ENCODE peak calls at places on chromosomes 11 and 22, in ten cellular contexts. V, R, I, S, F, A, U, Q, K and D are unnamed samples. For H3K27me3, the result is how much of the 10 kb centered on the place peaks cover.

GRCh38 chr11:24687748-24688147 is 190.9 kb downstream of the LUZP2 start:
- DNase-seq in V (no peak), R (no peak), I (no peak), S (no peak), F (no peak), A (no peak), U (no peak), Q (no peak), K (no peak), D (no peak)

GRCh38 chr22:45319319-45319675 is 9.6 kb downstream of the FAM118A start:
- DNase-seq in V (no peak), R (no peak), I (no peak), S (peak), F (peak), A (no peak), U (peak), Q (peak), K (no peak), D (no peak)

GRCh38 chr22:49976439-49977175 is 16.0 kb downstream of the PIM3 start:
- DNase-seq in V (no peak), R (peak), I (no peak), S (no peak), F (no peak), A (no peak), U (no peak), Q (no peak), K (peak), D (no peak)

GRCh38 chr11:19552684-19553083 is 160.0 kb upstream of the NAV2 start:
- DNase-seq in V (no peak), R (no peak), I (no peak), S (no peak), F (no peak), A (no peak), U (no peak), Q (no peak), K (no peak), D (no peak)

GRCh38 chr11:117426297-117426685 is 98.6 kb downstream of the CEP164 start:
- DNase-seq in V (peak), R (peak), I (no peak), S (peak), F (peak), A (peak), U (peak), Q (peak), K (peak), D (no peak)

GRCh38 chr11:109939176-109939810 is 153.9 kb upstream of the ZC3H12C start:
- DNase-seq in V (peak), R (no peak), I (peak), S (peak), F (no peak), A (peak), U (peak), Q (peak), K (no peak), D (peak)

GRCh38 chr11:420054-420910 is 5.5 kb upstream of the SIGIRR start:
- DNase-seq in V (no peak), R (no peak), I (no peak), S (peak), F (peak), A (no peak), U (no peak), Q (no peak), K (no peak), D (no peak)

GRCh38 chr11:72719551-72719950 is 32.7 kb downstream of the ARAP1 start:
- DNase-seq in V (no peak), R (no peak), I (no peak), S (no peak), F (peak), A (no peak), U (no peak), Q (no peak), K (no peak), D (no peak)

GRCh38 chr11:121936375-121936774 is 179.6 kb downstream of the BLID start:
- DNase-seq in V (no peak), R (no peak), I (no peak), S (no peak), F (no peak), A (no peak), U (no peak), Q (no peak), K (no peak), D (no peak)

GRCh38 chr22:20054485-20054884 is 25.6 kb upstream of the DGCR8 start:
- DNase-seq in V (no peak), R (no peak), I (no peak), S (no peak), F (no peak), A (no peak), U (no peak), Q (no peak), K (no peak), D (no peak)

GRCh38 chr22:48402591-48403031 is 1425.1 kb downstream of the BRD1 start:
- DNase-seq in V (no peak), R (no peak), I (no peak), S (no peak), F (no peak), A (no peak), U (no peak), Q (no peak), K (no peak), D (no peak)

GRCh38 chr11:118217575-118217974 is 7.2 kb downstream of the JAML start:
- DNase-seq in V (no peak), R (no peak), I (no peak), S (no peak), F (no peak), A (no peak), U (no peak), Q (no peak), K (no peak), D (no peak)

GRCh38 chr11:103890654-103891053 is 145.8 kb upstream of the DDI1 start:
- DNase-seq in V (no peak), R (no peak), I (no peak), S (no peak), F (no peak), A (no peak), U (no peak), Q (no peak), K (no peak), D (no peak)

GRCh38 chr11:33899383-33900037 is 7.6 kb upstream of the LMO2 start:
- DNase-seq in V (peak), R (peak), I (peak), S (peak), F (peak), A (peak), U (peak), Q (peak), K (peak), D (peak)

GRCh38 chr11:62919476-62919875 is 1.7 kb downstream of the CHRM1 start:
- DNase-seq in V (no peak), R (no peak), I (no peak), S (no peak), F (no peak), A (no peak), U (no peak), Q (no peak), K (no peak), D (no peak)

GRCh38 chr11:131671320-131671719 is 300.9 kb downstream of the NTM start:
- DNase-seq in V (no peak), R (no peak), I (no peak), S (no peak), F (no peak), A (no peak), U (no peak), Q (no peak), K (peak), D (no peak)

GRCh38 chr11:94519478-94520084 is 7.3 kb downstream of the C11orf97 start:
- DNase-seq in V (no peak), R (no peak), I (no peak), S (no peak), F (no peak), A (peak), U (no peak), Q (peak), K (no peak), D (no peak)

GRCh38 chr11:115927823-115928329 is 423.7 kb upstream of the CADM1 start:
- DNase-seq in V (no peak), R (no peak), I (no peak), S (no peak), F (no peak), A (no peak), U (no peak), Q (no peak), K (no peak), D (no peak)

GRCh38 chr11:116515666-116516184 is 257.1 kb downstream of the BUD13 start:
- DNase-seq in V (peak), R (no peak), I (no peak), S (peak), F (no peak), A (no peak), U (no peak), Q (no peak), K (no peak), D (no peak)

GRCh38 chr11:110479445-110480101 is 49.8 kb downstream of the FDX1 start:
- DNase-seq in V (no peak), R (no peak), I (peak), S (peak), F (no peak), A (no peak), U (peak), Q (peak), K (no peak), D (peak)

GRCh38 chr11:11512090-11512489 is 109.7 kb downstream of the GALNT18 start:
- DNase-seq in V (no peak), R (no peak), I (no peak), S (no peak), F (peak), A (no peak), U (no peak), Q (no peak), K (no peak), D (no peak)

GRCh38 chr11:79329561-79329960 is 111.3 kb downstream of the TENM4 start:
- DNase-seq in V (no peak), R (no peak), I (no peak), S (no peak), F (no peak), A (no peak), U (no peak), Q (no peak), K (no peak), D (no peak)

GRCh38 chr11:67417425-67417824 is 1.9 kb downstream of the CARNS1 start:
- DNase-seq in V (no peak), R (no peak), I (no peak), S (no peak), F (no peak), A (no peak), U (no peak), Q (no peak), K (no peak), D (no peak)
- H3K4me3 ChIP-seq in V (no peak), R (no peak), I (no peak), S (no peak), F (no peak), A (no peak), U (no peak), Q (no peak), K (peak), D (no peak)

DNA sequence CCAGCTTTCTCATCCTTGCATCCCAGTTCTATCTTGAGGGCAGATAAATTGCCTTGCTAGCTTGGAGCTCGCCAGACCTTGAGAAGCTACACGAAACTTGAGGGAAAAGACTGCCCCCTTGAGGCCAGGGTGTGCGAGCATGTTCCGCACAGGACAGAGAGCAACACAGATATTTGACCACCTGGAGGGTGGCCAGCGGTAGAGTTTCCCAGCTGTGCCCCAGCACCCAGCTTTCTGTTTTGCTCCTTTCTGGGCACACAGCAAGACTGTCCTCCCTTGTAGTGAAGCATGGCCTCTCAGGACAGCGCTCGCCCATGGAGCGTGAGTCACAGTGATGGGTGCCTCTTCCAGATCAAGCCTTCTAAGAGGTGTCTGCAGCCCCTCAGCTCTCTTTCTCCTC is 23.5 kb downstream of the SPATA19 start:
- DNase-seq in V (peak), R (no peak), I (no peak), S (peak), F (no peak), A (peak), U (peak), Q (no peak), K (peak), D (no peak)
- TF ChIP-seq CTCF in V (peak), R (peak), I (no peak), S (peak), F (peak), A (peak), U (peak), Q (peak), K (peak), D (peak)

DNA sequence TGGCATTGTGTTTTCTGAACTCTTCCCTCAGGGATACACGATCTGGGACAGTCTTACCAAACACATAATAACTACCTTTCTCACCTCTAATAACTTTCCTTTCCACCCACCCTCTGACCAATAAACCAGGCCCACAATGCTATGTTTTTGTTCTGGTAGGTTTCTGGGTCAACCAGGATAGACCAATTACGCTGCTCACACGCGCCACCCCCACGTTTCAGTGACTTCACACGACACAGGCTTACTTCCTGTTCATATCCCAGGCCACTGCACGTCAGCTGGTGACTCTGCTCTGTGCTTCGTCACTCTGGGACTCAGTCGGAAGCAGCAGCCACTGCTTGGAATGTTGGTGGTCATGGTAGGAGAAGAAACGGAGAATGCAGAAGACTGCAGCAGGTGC is 2.5 kb downstream of the KRTAP5-4 start:
- DNase-seq in V (no peak), R (no peak), I (no peak), S (no peak), F (peak), A (no peak), U (no peak), Q (peak), K (no peak), D (no peak)
- H3K27me3 ChIP-seq in V (under half), R (under half), I (under half), S (under half), F (under half), A (under half), U (half or more), Q (under half), K (under half), D (under half)

DNA sequence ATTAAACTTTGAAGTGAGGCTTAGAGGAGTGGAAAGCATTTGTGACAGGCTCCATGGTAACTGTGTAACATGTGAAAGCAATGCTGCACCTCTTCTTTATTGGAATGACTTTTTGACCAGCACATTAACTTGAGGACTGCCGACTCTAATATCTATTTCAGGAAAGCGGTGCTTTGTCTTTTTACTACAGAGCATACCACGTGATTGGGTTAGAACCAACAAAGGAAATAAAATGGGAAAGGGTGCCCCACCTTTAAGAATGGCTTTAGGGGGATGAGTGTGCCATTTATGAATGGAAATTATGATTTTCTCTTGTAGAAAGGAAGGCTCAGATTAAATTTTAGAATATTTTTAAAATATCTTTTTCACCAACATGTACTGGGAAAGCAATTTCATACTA is 57.3 kb upstream of the VPREB1 start:
- DNase-seq in V (no peak), R (no peak), I (no peak), S (no peak), F (no peak), A (no peak), U (no peak), Q (no peak), K (no peak), D (no peak)
- H3K4me3 ChIP-seq in V (no peak), R (no peak), I (no peak), S (no peak), F (no peak), A (no peak), U (no peak), Q (no peak), K (no peak), D (no peak)

GRCh38 chr11:77049081-77049480 is 14.9 kb downstream of the B3GNT6 start:
- DNase-seq in V (peak), R (no peak), I (no peak), S (no peak), F (no peak), A (no peak), U (no peak), Q (no peak), K (no peak), D (no peak)

GRCh38 chr11:77052531-77052930 is 14.2 kb upstream of the CAPN5 start:
- DNase-seq in V (no peak), R (no peak), I (no peak), S (no peak), F (no peak), A (no peak), U (no peak), Q (no peak), K (no peak), D (no peak)

GRCh38 chr11:77054018-77054417 is 12.8 kb upstream of the CAPN5 start:
- DNase-seq in V (no peak), R (no peak), I (no peak), S (no peak), F (no peak), A (no peak), U (no peak), Q (no peak), K (no peak), D (no peak)

GRCh38 chr11:77053217-77054013 is 13.4 kb upstream of the CAPN5 start:
- DNase-seq in V (no peak), R (no peak), I (no peak), S (no peak), F (no peak), A (no peak), U (no peak), Q (no peak), K (no peak), D (no peak)

DNA sequence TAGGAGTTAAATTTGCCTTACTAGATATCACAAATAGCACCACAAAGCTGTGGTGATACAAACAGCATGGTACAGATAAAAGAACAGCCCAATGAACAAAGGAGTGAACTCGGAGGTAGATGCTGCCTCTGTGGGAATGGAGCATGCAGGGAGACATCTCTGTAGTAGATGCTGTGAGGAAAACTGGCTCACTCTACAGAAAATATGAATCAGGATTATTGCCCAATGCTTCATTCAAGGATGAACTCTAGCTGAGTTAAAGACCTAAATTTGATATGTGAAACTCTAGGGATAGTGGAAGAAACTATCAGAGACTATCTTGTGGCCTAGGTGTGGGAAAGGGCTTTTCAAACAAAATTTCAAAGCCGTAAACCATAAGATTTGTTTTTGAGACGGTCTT is 15.3 kb upstream of the CAPN5 start:
- DNase-seq in V (no peak), R (no peak), I (no peak), S (no peak), F (no peak), A (no peak), U (no peak), Q (no peak), K (no peak), D (no peak)
- TF ChIP-seq CTCF in V (no peak), R (no peak), I (no peak), S (no peak), F (no peak), A (no peak), U (no peak), Q (no peak), K (no peak), D (no peak)

GRCh38 chr11:2265854-2266585 is 4.4 kb downstream of the ASCL2 start:
- DNase-seq in V (peak), R (peak), I (no peak), S (no peak), F (peak), A (no peak), U (peak), Q (no peak), K (no peak), D (no peak)
- H3K27me3 ChIP-seq in V (under half), R (under half), I (under half), S (under half), F (under half), A (under half), U (half or more), Q (under half), K (under half), D (half or more)

DNA sequence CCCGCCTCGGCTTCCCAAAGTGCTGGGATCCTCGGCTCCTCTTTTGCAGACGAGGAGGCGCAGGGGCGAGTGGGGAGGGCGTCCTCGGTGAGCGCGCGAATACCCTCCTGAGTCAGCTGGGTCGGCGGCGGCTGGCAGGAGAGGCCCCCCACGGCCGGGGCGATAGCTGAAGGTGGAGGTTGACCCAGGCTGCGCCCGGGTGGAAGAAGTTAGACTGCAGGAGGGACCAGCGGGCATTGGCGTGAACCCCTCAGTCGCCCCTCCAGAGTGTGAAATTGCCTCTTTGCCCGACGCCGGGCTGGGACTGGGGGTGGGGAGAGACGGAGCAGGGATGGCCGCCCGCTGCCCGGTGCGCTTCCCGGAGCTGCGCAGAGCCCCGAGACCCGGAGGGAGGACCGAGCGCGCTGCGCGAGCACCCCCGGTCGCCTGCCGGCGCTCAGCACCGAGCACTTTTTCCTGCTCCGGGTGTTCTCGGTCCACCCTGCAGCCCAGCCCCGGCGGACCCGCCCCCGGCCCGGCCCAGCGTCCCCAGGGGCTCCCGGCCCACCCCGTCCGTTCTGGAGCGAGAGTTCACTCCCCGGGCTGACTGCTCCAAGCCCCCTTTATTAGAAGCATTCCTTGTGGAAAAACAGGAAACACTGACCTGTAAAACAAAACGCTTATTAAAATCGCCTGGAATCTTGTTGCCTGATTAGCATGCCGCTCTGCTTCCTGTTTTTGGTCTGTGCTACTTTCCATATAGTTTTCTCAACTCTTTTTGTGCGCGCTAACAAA is 13.7 kb upstream of the CPT1A start:
- DNase-seq in V (peak), R (no peak), I (no peak), S (peak), F (peak), A (no peak), U (no peak), Q (no peak), K (no peak), D (no peak)
- H3K4me3 ChIP-seq in V (peak), R (peak), I (peak), S (peak), F (peak), A (no peak), U (no peak), Q (peak), K (peak), D (peak)

GRCh38 chr11:2908130-2908529 is 21.1 kb downstream of the PHLDA2 start:
- DNase-seq in V (no peak), R (no peak), I (no peak), S (no peak), F (no peak), A (no peak), U (no peak), Q (no peak), K (no peak), D (no peak)

GRCh38 chr11:2912038-2912410 is 17.2 kb downstream of the PHLDA2 start:
- DNase-seq in V (no peak), R (no peak), I (no peak), S (no peak), F (no peak), A (no peak), U (no peak), Q (no peak), K (no peak), D (no peak)

GRCh38 chr11:2910401-2910955 is 18.7 kb downstream of the PHLDA2 start:
- DNase-seq in V (no peak), R (no peak), I (no peak), S (no peak), F (no peak), A (no peak), U (no peak), Q (no peak), K (no peak), D (no peak)

GRCh38 chr11:2911088-2912037 is 17.9 kb downstream of the PHLDA2 start:
- DNase-seq in V (no peak), R (no peak), I (no peak), S (no peak), F (no peak), A (no peak), U (peak), Q (no peak), K (no peak), D (no peak)

GRCh38 chr11:2909145-2909914 is 19.9 kb downstream of the PHLDA2 start:
- DNase-seq in V (no peak), R (no peak), I (no peak), S (no peak), F (no peak), A (no peak), U (no peak), Q (no peak), K (no peak), D (no peak)
- TF ChIP-seq CTCF in V (no peak), R (no peak), I (no peak), S (no peak), F (no peak), A (no peak), U (no peak), Q (no peak), K (no peak), D (no peak)